ENCODE peak calls at places on chromosomes 3 and 15, in eight cellular contexts. One of them, this sample, is unnamed.
A peak's percentile ranks its signal among the peaks of the same experiment; 100 is the strongest.

GRCh38 chr15:49155834-49156627 is 632 bp upstream of the COPS2 start:
- DNase-seq in fibroblast of the conjunctiva: no peak
- DNase-seq in A549: no peak
- DNase-seq in stimulated activated CD8-positive, alpha-beta memory T cell treated with anti-CD3 and anti-CD28 coated beads, Interleukin-12 subunit alpha, Interleukin-12 subunit beta, amount 100 ng/mL, for 4 hours: no peak
- DNase-seq in T-helper 1 cell: no peak
- DNase-seq in mesothelial cell of epicardium: no peak
- DNase-seq in left lung: no peak
- DNase-seq in CD8-positive, alpha-beta memory T cell: no peak
- DNase-seq in this sample: no peak

GRCh38 chr3:187368251-187368733 is at the start of gene RTP4:
- DNase-seq in A549: no peak
- DNase-seq in left lung: no peak
- DNase-seq in fibroblast of the conjunctiva: no peak
- DNase-seq in stimulated activated CD8-positive, alpha-beta memory T cell treated with anti-CD3 and anti-CD28 coated beads, Interleukin-12 subunit alpha, Interleukin-12 subunit beta, amount 100 ng/mL, for 4 hours: peak; percentile 1
- DNase-seq in CD8-positive, alpha-beta memory T cell: peak; percentile 57
- DNase-seq in T-helper 1 cell: no peak
- DNase-seq in mesothelial cell of epicardium: no peak
- DNase-seq in this sample: no peak

GRCh38 chr3:121165397-121165837 is 257.4 kb downstream of the STXBP5L start:
- DNase-seq in CD8-positive, alpha-beta memory T cell: no peak
- DNase-seq in T-helper 1 cell: no peak
- DNase-seq in stimulated activated CD8-positive, alpha-beta memory T cell treated with anti-CD3 and anti-CD28 coated beads, Interleukin-12 subunit alpha, Interleukin-12 subunit beta, amount 100 ng/mL, for 4 hours: no peak
- DNase-seq in mesothelial cell of epicardium: no peak
- DNase-seq in fibroblast of the conjunctiva: no peak
- DNase-seq in A549: no peak
- DNase-seq in left lung: peak; percentile 31
- DNase-seq in this sample: no peak

GRCh38 chr3:67386446-67386845 is 268.0 kb downstream of the SUCLG2 start:
- DNase-seq in CD8-positive, alpha-beta memory T cell: no peak
- DNase-seq in stimulated activated CD8-positive, alpha-beta memory T cell treated with anti-CD3 and anti-CD28 coated beads, Interleukin-12 subunit alpha, Interleukin-12 subunit beta, amount 100 ng/mL, for 4 hours: no peak
- DNase-seq in left lung: no peak
- DNase-seq in T-helper 1 cell: no peak
- DNase-seq in A549: no peak
- DNase-seq in fibroblast of the conjunctiva: no peak
- DNase-seq in mesothelial cell of epicardium: no peak
- DNase-seq in this sample: no peak

GRCh38 chr3:4981688-4982494 is 2.7 kb downstream of the BHLHE40 start:
- DNase-seq in left lung: no peak
- DNase-seq in stimulated activated CD8-positive, alpha-beta memory T cell treated with anti-CD3 and anti-CD28 coated beads, Interleukin-12 subunit alpha, Interleukin-12 subunit beta, amount 100 ng/mL, for 4 hours: no peak
- DNase-seq in mesothelial cell of epicardium: no peak
- DNase-seq in fibroblast of the conjunctiva: no peak
- DNase-seq in A549: no peak
- DNase-seq in CD8-positive, alpha-beta memory T cell: no peak
- DNase-seq in T-helper 1 cell: no peak
- DNase-seq in this sample: no peak

GRCh38 chr3:15452156-15452555 is 24.8 kb downstream of the EAF1 start:
- DNase-seq in stimulated activated CD8-positive, alpha-beta memory T cell treated with anti-CD3 and anti-CD28 coated beads, Interleukin-12 subunit alpha, Interleukin-12 subunit beta, amount 100 ng/mL, for 4 hours: no peak
- DNase-seq in mesothelial cell of epicardium: no peak
- DNase-seq in left lung: no peak
- DNase-seq in A549: no peak
- DNase-seq in T-helper 1 cell: no peak
- DNase-seq in fibroblast of the conjunctiva: no peak
- DNase-seq in CD8-positive, alpha-beta memory T cell: no peak
- DNase-seq in this sample: no peak

GRCh38 chr15:64354683-64355558 is 1.1 kb downstream of the CSNK1G1 start:
- DNase-seq in A549: no peak
- DNase-seq in left lung: no peak
- DNase-seq in T-helper 1 cell: no peak
- DNase-seq in stimulated activated CD8-positive, alpha-beta memory T cell treated with anti-CD3 and anti-CD28 coated beads, Interleukin-12 subunit alpha, Interleukin-12 subunit beta, amount 100 ng/mL, for 4 hours: no peak
- DNase-seq in CD8-positive, alpha-beta memory T cell: no peak
- DNase-seq in fibroblast of the conjunctiva: no peak
- DNase-seq in mesothelial cell of epicardium: no peak
- DNase-seq in this sample: no peak

GRCh38 chr3:37024092-37024491 is 30.8 kb downstream of the MLH1 start:
- DNase-seq in T-helper 1 cell: no peak
- DNase-seq in stimulated activated CD8-positive, alpha-beta memory T cell treated with anti-CD3 and anti-CD28 coated beads, Interleukin-12 subunit alpha, Interleukin-12 subunit beta, amount 100 ng/mL, for 4 hours: no peak
- DNase-seq in left lung: no peak
- DNase-seq in CD8-positive, alpha-beta memory T cell: no peak
- DNase-seq in A549: no peak
- DNase-seq in fibroblast of the conjunctiva: no peak
- DNase-seq in mesothelial cell of epicardium: no peak
- DNase-seq in this sample: no peak

GRCh38 chr3:193016437-193016887 is 98.8 kb upstream of the MB21D2 start:
- DNase-seq in mesothelial cell of epicardium: no peak
- DNase-seq in fibroblast of the conjunctiva: no peak
- DNase-seq in stimulated activated CD8-positive, alpha-beta memory T cell treated with anti-CD3 and anti-CD28 coated beads, Interleukin-12 subunit alpha, Interleukin-12 subunit beta, amount 100 ng/mL, for 4 hours: no peak
- DNase-seq in left lung: no peak
- DNase-seq in CD8-positive, alpha-beta memory T cell: no peak
- DNase-seq in A549: no peak
- DNase-seq in T-helper 1 cell: no peak
- DNase-seq in this sample: no peak

GRCh38 chr3:19937459-19938362 is 3.7 kb upstream of the EFHB start:
- DNase-seq in stimulated activated CD8-positive, alpha-beta memory T cell treated with anti-CD3 and anti-CD28 coated beads, Interleukin-12 subunit alpha, Interleukin-12 subunit beta, amount 100 ng/mL, for 4 hours: no peak
- DNase-seq in T-helper 1 cell: no peak
- DNase-seq in A549: no peak
- DNase-seq in CD8-positive, alpha-beta memory T cell: no peak
- DNase-seq in fibroblast of the conjunctiva: no peak
- DNase-seq in left lung: no peak
- DNase-seq in mesothelial cell of epicardium: no peak
- DNase-seq in this sample: no peak

GRCh38 chr3:49476563-49476962 is 6.5 kb downstream of the DAG1 start:
- DNase-seq in stimulated activated CD8-positive, alpha-beta memory T cell treated with anti-CD3 and anti-CD28 coated beads, Interleukin-12 subunit alpha, Interleukin-12 subunit beta, amount 100 ng/mL, for 4 hours: peak; percentile 7
- DNase-seq in fibroblast of the conjunctiva: no peak
- DNase-seq in T-helper 1 cell: no peak
- DNase-seq in CD8-positive, alpha-beta memory T cell: no peak
- DNase-seq in left lung: no peak
- DNase-seq in A549: no peak
- DNase-seq in mesothelial cell of epicardium: no peak
- DNase-seq in this sample: no peak

GRCh38 chr3:72641072-72641471 is 207.2 kb downstream of the SHQ1 start:
- DNase-seq in left lung: no peak
- DNase-seq in A549: no peak
- DNase-seq in T-helper 1 cell: no peak
- DNase-seq in stimulated activated CD8-positive, alpha-beta memory T cell treated with anti-CD3 and anti-CD28 coated beads, Interleukin-12 subunit alpha, Interleukin-12 subunit beta, amount 100 ng/mL, for 4 hours: no peak
- DNase-seq in mesothelial cell of epicardium: no peak
- DNase-seq in fibroblast of the conjunctiva: no peak
- DNase-seq in CD8-positive, alpha-beta memory T cell: no peak
- DNase-seq in this sample: no peak